ENCODE peak calls at places on chromosomes 3 and 15, in seven cellular contexts. H is M059J; J is stimulated activated CD4-positive, alpha-beta T cell treated with anti-CD3 and anti-CD28 coated beads, Interleukin-12 subunit alpha, Interleukin-12 subunit beta, amount 100 ng/mL, for 24 hours; Z is progenitor cell of endocrine pancreas; P is stimulated activated CD8-positive, alpha-beta memory T cell treated with anti-CD3 and anti-CD28 coated beads, Interleukin-15, amount 100 ng/mL, for 4 hours; N is activated T-cell treated with anti-CD3 and anti-CD28 coated beads for 1 hour; B is ovary. U is an unnamed sample.

GRCh38 chr3:80017369-80017768 is 249.6 kb upstream of the ROBO1 start:
- DNase-seq in P (no peak), N (no peak), Z (no peak), B (no peak), J (no peak), H (peak), U (no peak)

GRCh38 chr3:124428372-124429128 is 301.7 kb upstream of the UMPS start:
- DNase-seq in H (peak), N (no peak), B (no peak), Z (no peak), J (no peak), P (no peak), U (no peak)

GRCh38 chr15:71610991-71611720 is 199.2 kb upstream of the NR2E3 start:
- DNase-seq in J (no peak), B (no peak), Z (no peak), N (no peak), P (no peak), H (no peak), U (no peak)

GRCh38 chr15:22224241-22224671 is 143.9 kb downstream of the OR4M2 start:
- DNase-seq in N (no peak), H (no peak), Z (peak), P (no peak), B (no peak), J (no peak), U (no peak)

GRCh38 chr3:67531149-67532101 is 123.0 kb downstream of the SUCLG2 start:
- DNase-seq in H (peak), N (no peak), B (no peak), Z (no peak), P (no peak), J (no peak), U (no peak)

GRCh38 chr15:51652084-51652668 is 29.1 kb upstream of the SCG3 start:
- DNase-seq in J (no peak), H (no peak), B (no peak), P (no peak), Z (no peak), N (no peak), U (no peak)

GRCh38 chr3:11949351-11949750 is 54.8 kb upstream of the SYN2 start:
- DNase-seq in B (no peak), J (no peak), P (no peak), N (no peak), Z (no peak), H (no peak), U (no peak)

GRCh38 chr3:130699765-130700164 is 46.9 kb downstream of the PIK3R4 start:
- DNase-seq in B (no peak), J (no peak), N (no peak), P (no peak), Z (no peak), H (peak), U (no peak)

GRCh38 chr3:195522254-195523023 is 20.7 kb downstream of the PPP1R2 start:
- DNase-seq in H (peak), B (no peak), Z (no peak), N (peak), P (no peak), J (no peak), U (no peak)

GRCh38 chr3:135231646-135232625 is 436.9 kb downstream of the EPHB1 start:
- DNase-seq in N (no peak), B (no peak), P (no peak), Z (no peak), H (no peak), J (no peak), U (no peak)

GRCh38 chr3:179853176-179853575 is 183.6 kb downstream of the PEX5L start:
- DNase-seq in B (peak), P (no peak), J (no peak), N (no peak), H (peak), Z (no peak), U (no peak)

GRCh38 chr15:82122754-82123400 is 77.1 kb upstream of the MEX3B start:
- DNase-seq in B (peak), J (no peak), N (no peak), Z (no peak), P (no peak), H (peak), U (no peak)

GRCh38 chr3:111989061-111989678 is 9.6 kb upstream of the TAGLN3 start:
- DNase-seq in J (no peak), H (peak), Z (no peak), N (no peak), B (no peak), P (no peak), U (no peak)

GRCh38 chr15:31372635-31373091 is 46.0 kb downstream of the KLF13 start:
- DNase-seq in J (no peak), B (peak), H (peak), N (no peak), Z (no peak), P (no peak), U (peak)

GRCh38 chr15:51004103-51004536 is 90.6 kb downstream of the TNFAIP8L3 start:
- DNase-seq in P (no peak), H (no peak), B (no peak), N (no peak), J (no peak), Z (no peak), U (no peak)

GRCh38 chr3:96017556-96017955 is 796.8 kb upstream of the EPHA6 start:
- DNase-seq in N (no peak), J (no peak), P (no peak), B (no peak), H (no peak), Z (no peak), U (no peak)

GRCh38 chr15:40428183-40428582 is 12.6 kb upstream of the BAHD1 start:
- DNase-seq in B (no peak), Z (no peak), H (no peak), J (no peak), N (no peak), P (no peak), U (no peak)

GRCh38 chr3:159881828-159882309 is 106.8 kb upstream of the IL12A start:
- DNase-seq in J (no peak), B (no peak), N (no peak), P (no peak), Z (no peak), H (no peak), U (no peak)

GRCh38 chr15:78396976-78397375 is 41.0 kb upstream of the IREB2 start:
- DNase-seq in J (no peak), H (no peak), B (peak), P (no peak), N (no peak), Z (no peak), U (no peak)

GRCh38 chr15:50358805-50359204 is 3.8 kb upstream of the GABPB1 start:
- DNase-seq in J (no peak), P (no peak), B (no peak), N (no peak), H (peak), Z (no peak), U (no peak)

GRCh38 chr15:89382288-89382687 is 47.7 kb upstream of the POLG start:
- DNase-seq in Z (no peak), N (no peak), P (no peak), B (no peak), H (no peak), J (no peak), U (no peak)

GRCh38 chr3:172119266-172119957 is 80.0 kb downstream of the FNDC3B start:
- DNase-seq in B (no peak), Z (no peak), H (no peak), N (no peak), J (no peak), P (no peak), U (no peak)

GRCh38 chr3:190912736-190913135 is 50.2 kb upstream of the GMNC start:
- DNase-seq in P (no peak), B (no peak), J (no peak), H (peak), N (no peak), Z (no peak), U (no peak)

GRCh38 chr3:107938128-107938527 is 152.7 kb downstream of the CD47 start:
- DNase-seq in B (no peak), J (no peak), P (no peak), H (peak), N (no peak), Z (no peak), U (peak)

GRCh38 chr15:69056365-69056764 is 41.9 kb downstream of the NOX5 start:
- DNase-seq in P (no peak), N (no peak), H (peak), B (no peak), J (no peak), Z (no peak), U (no peak)

GRCh38 chr15:67413770-67414429 is 107.0 kb upstream of the C15orf61 start:
- DNase-seq in B (no peak), P (no peak), Z (no peak), J (no peak), N (no peak), H (peak), U (no peak)

GRCh38 chr15:71780349-71780976 is 29.9 kb upstream of the NR2E3 start:
- DNase-seq in P (no peak), H (peak), Z (no peak), J (no peak), N (peak), B (no peak), U (peak)

GRCh38 chr3:53617893-53618523 is 123.6 kb downstream of the CACNA1D start:
- DNase-seq in J (no peak), N (no peak), H (no peak), P (no peak), Z (no peak), B (no peak), U (no peak)

GRCh38 chr3:59737209-59737608 is 687.4 kb upstream of the CFAP20DC start:
- DNase-seq in P (no peak), N (no peak), B (no peak), H (no peak), Z (no peak), J (no peak), U (no peak)

GRCh38 chr3:193813506-193813850 is 220.5 kb downstream of the OPA1 start:
- DNase-seq in J (no peak), H (no peak), B (no peak), Z (no peak), N (no peak), P (no peak), U (no peak)

GRCh38 chr15:65948352-65948751 is 79.1 kb downstream of the RAB11A start:
- DNase-seq in B (no peak), Z (no peak), P (no peak), H (no peak), J (no peak), N (no peak), U (no peak)

GRCh38 chr3:51642462-51642861 is 28.6 kb upstream of the TEX264 start:
- DNase-seq in J (no peak), N (no peak), B (no peak), H (no peak), Z (no peak), P (no peak), U (no peak)

GRCh38 chr15:73745073-73745472 is 8.1 kb downstream of the INSYN1 start:
- DNase-seq in N (no peak), P (no peak), J (no peak), B (no peak), Z (no peak), H (no peak), U (no peak)

GRCh38 chr3:50237754-50238548 is 1.9 kb downstream of the GNAI2 start:
- DNase-seq in J (peak), B (peak), P (peak), N (peak), Z (no peak), H (peak), U (peak)

GRCh38 chr3:27533718-27534578 is 49.8 kb upstream of the SLC4A7 start:
- DNase-seq in J (no peak), N (peak), H (peak), Z (no peak), P (no peak), B (peak), U (no peak)

GRCh38 chr15:34359416-34359815 is 7.6 kb downstream of the LPCAT4 start:
- DNase-seq in B (no peak), H (no peak), P (no peak), N (no peak), Z (no peak), J (no peak), U (no peak)

GRCh38 chr3:33099109-33099645 is 2.2 kb upstream of the GLB1 start:
- DNase-seq in J (no peak), P (no peak), B (no peak), H (no peak), Z (no peak), N (no peak), U (no peak)

GRCh38 chr3:70744536-70744935 is 432.1 kb upstream of the MDFIC2 start:
- DNase-seq in B (no peak), P (no peak), Z (no peak), H (no peak), J (no peak), N (no peak), U (no peak)

GRCh38 chr15:81394609-81395008 is 20.6 kb upstream of the TMC3 start:
- DNase-seq in N (no peak), J (no peak), P (no peak), Z (no peak), B (no peak), H (no peak), U (no peak)